ENCODE peak calls at places on chromosomes 6 and 20, in seven cellular contexts. I is heart left ventricle; D is naive thymus-derived CD4-positive, alpha-beta T cell; A is OCI-LY7; K is GM23248; E is cardiac muscle cell; M is left lung. X is an unnamed sample.

GRCh38 chr6:57432919-57433684 is 115.7 kb downstream of the PRIM2 start:
- DNase-seq in A (no peak), K (peak; percentile 13), E (no peak), I (no peak), M (no peak), D (no peak), X (no peak)

GRCh38 chr20:34515484-34516037 is 661 bp upstream of the DYNLRB1 start:
- DNase-seq in M (peak; percentile 79), D (peak; percentile 75), K (peak; percentile 19), A (peak; percentile 85), E (peak; percentile 87), I (peak; percentile 27), X (peak; percentile 67)

GRCh38 chr20:63475209-63475608 is 2.8 kb upstream of the KCNQ2 start:
- DNase-seq in I (no peak), A (no peak), M (no peak), D (no peak), K (peak; percentile 61), E (peak; percentile 85), X (no peak)

GRCh38 chr6:57108691-57109090 is 18.7 kb downstream of the ZNF451 start:
- DNase-seq in D (no peak), M (no peak), I (no peak), A (peak; percentile 70), K (no peak), E (no peak), X (no peak)

GRCh38 chr20:32004963-32005362 is 5.3 kb upstream of the CCM2L start:
- DNase-seq in I (no peak), M (no peak), K (peak; percentile 50), A (no peak), E (no peak), D (no peak), X (no peak)

GRCh38 chr6:25415274-25415673 is 136.1 kb downstream of the CARMIL1 start:
- DNase-seq in K (no peak), A (no peak), I (no peak), E (no peak), M (no peak), D (no peak), X (no peak)

GRCh38 chr6:163579111-163579879 is 164.8 kb downstream of the QKI start:
- DNase-seq in K (peak; percentile 23), M (no peak), A (no peak), I (no peak), D (no peak), E (peak; percentile 58), X (no peak)

GRCh38 chr20:15976047-15976731 is 597.1 kb downstream of the KIF16B start:
- DNase-seq in I (no peak), M (no peak), K (no peak), A (no peak), D (no peak), E (no peak), X (peak; percentile 48)

GRCh38 chr6:92043782-92044181 is 1375.6 kb downstream of the EPHA7 start:
- DNase-seq in K (no peak), D (no peak), E (peak; percentile 53), I (no peak), M (no peak), A (no peak), X (no peak)

GRCh38 chr6:2858678-2859324 is 17.1 kb upstream of the SERPINB1 start:
- DNase-seq in M (no peak), D (peak; percentile 84), A (peak; percentile 83), E (no peak), K (no peak), I (no peak), X (no peak)

GRCh38 chr6:93575495-93575894 is 156.1 kb upstream of the EPHA7 start:
- DNase-seq in D (no peak), I (no peak), E (no peak), M (no peak), A (no peak), K (no peak), X (no peak)

GRCh38 chr20:21180248-21180647 is 54.4 kb downstream of the KIZ start:
- DNase-seq in E (no peak), I (no peak), A (no peak), D (no peak), M (no peak), K (no peak), X (no peak)

GRCh38 chr20:11403711-11404110 is 514.0 kb upstream of the BTBD3 start:
- DNase-seq in A (no peak), K (peak; percentile 18), I (peak; percentile 7), E (no peak), M (no peak), D (no peak), X (no peak)

GRCh38 chr6:67608099-67608749 is 1026.9 kb upstream of the ADGRB3 start:
- DNase-seq in M (no peak), K (no peak), A (no peak), I (no peak), D (no peak), E (no peak), X (no peak)

GRCh38 chr6:143135326-143135725 is 74.6 kb downstream of the AIG1 start:
- DNase-seq in M (no peak), E (no peak), D (no peak), A (no peak), K (peak; percentile 23), I (no peak), X (no peak)

GRCh38 chr20:24683676-24684075 is 214.2 kb downstream of the SYNDIG1 start:
- DNase-seq in D (no peak), K (no peak), E (no peak), A (no peak), I (no peak), M (peak; percentile 15), X (no peak)

GRCh38 chr6:149903938-149904611 is 6.2 kb upstream of the RAET1E start:
- DNase-seq in K (no peak), D (no peak), A (no peak), I (no peak), M (no peak), E (no peak), X (no peak)

GRCh38 chr20:40849456-40849855 is 160.4 kb upstream of the MAFB start:
- DNase-seq in E (no peak), D (no peak), A (no peak), I (no peak), M (no peak), K (no peak), X (no peak)

GRCh38 chr6:109713097-109713496 is 22.0 kb downstream of the FIG4 start:
- DNase-seq in K (peak; percentile 20), M (no peak), E (no peak), D (no peak), A (no peak), I (no peak), X (no peak)

GRCh38 chr6:13794184-13794583 is 20.2 kb downstream of the MCUR1 start:
- DNase-seq in A (no peak), K (peak; percentile 94), M (no peak), E (no peak), I (no peak), D (no peak), X (no peak)

GRCh38 chr6:131258816-131259476 is 123.7 kb downstream of the AKAP7 start:
- DNase-seq in E (peak; percentile 21), A (no peak), D (no peak), M (no peak), K (no peak), I (no peak), X (peak; percentile 60)

GRCh38 chr20:3041818-3042504 is 1.5 kb upstream of the GNRH2 start:
- DNase-seq in K (no peak), I (no peak), A (no peak), D (no peak), E (no peak), M (peak; percentile 38), X (no peak)
- H3K27ac ChIP-seq in K (no peak overlapping the region), I (peak overlapping the region; percentile 70), A (no peak overlapping the region), D (no peak overlapping the region), E (peak overlapping the region; percentile 49), M (peak overlapping the region; percentile 51), X (no peak overlapping the region)

DNA sequence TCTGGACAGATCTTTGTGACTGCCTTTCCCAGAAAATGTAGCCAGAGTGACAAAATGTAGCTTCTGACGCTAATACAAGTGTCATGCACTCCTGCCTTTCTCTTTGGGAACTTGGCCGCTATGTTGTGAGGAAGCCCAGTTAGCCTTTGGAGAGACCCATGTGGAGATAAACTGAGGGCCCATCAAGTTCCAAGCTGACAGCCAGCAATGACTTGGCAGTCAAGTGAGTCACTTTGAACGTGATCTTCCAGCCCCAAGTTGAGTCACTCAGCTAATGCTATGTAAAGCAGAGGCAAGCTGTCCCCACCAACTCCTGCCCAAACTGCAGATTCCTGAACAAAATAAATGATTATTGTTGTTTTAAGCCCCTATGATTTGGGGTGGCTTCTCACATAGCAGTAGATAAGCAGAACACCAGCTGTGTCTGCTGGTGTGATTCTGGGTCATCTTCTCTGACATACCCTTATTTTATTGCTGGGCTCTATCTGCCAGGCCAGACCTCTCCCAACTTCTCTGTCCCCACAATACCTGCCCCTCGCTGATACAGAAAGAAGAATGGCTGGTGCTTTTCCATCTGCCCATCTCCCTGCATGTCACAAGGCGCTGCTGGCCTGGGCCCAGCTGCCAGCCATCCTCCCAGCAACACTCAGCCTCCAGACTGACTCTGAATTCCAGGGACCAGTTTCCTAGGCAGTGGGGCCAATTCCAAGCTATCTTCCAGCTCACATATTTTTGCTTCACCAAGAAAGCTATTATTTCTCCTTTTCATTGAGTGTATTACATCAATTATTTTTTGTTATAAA is 274.8 kb downstream of the LRFN2 start:
- DNase-seq in K (peak; percentile 48), M (no peak), E (no peak), A (no peak), I (no peak), D (no peak), X (no peak)
- H3K27ac ChIP-seq in K (no peak overlapping the region), M (no peak overlapping the region), E (no peak overlapping the region), A (no peak overlapping the region), I (no peak overlapping the region), D (no peak overlapping the region), X (no peak overlapping the region)

GRCh38 chr6:81950877-81951276 is 198.4 kb upstream of the TENT5A start:
- DNase-seq in K (peak; percentile 66), M (no peak), E (no peak), D (no peak), A (no peak), I (no peak), X (no peak)
- H3K27ac ChIP-seq in K (no peak overlapping the region), M (no peak overlapping the region), E (no peak overlapping the region), D (no peak overlapping the region), A (no peak overlapping the region), I (no peak overlapping the region), X (no peak overlapping the region)

GRCh38 chr6:44254957-44255808 is 2.1 kb downstream of the SLC35B2 start:
- DNase-seq in E (no peak), K (no peak), I (no peak), A (no peak), D (no peak), M (no peak), X (peak; percentile 36)
- H3K27ac ChIP-seq in E (peak overlapping the region; percentile 8), K (no peak overlapping the region), I (peak overlapping the region; percentile 93), A (peak overlapping the region; percentile 64), D (peak overlapping the region; percentile 87), M (no peak overlapping the region), X (peak overlapping the region; percentile 87)